ENCODE peak calls at places on chromosomes 7 and 10, in five cellular contexts. One of them, this sample, is unnamed.

GRCh38 chr7:6480323-6480660 is 32.5 kb upstream of the DAGLB start:
- DNase-seq in activated CD4-positive, alpha-beta T cell treated with anti-CD3 and anti-CD28 coated beads for 4 hours: no peak
- DNase-seq in activated T-cell treated with anti-CD3 and anti-CD28 coated beads for 1 hour: no peak
- DNase-seq in NCI-H460: no peak
- DNase-seq in GM19239: no peak
- DNase-seq in this sample: no peak

GRCh38 chr10:132541129-132541528 is 3.5 kb downstream of the INPP5A start:
- DNase-seq in activated CD4-positive, alpha-beta T cell treated with anti-CD3 and anti-CD28 coated beads for 4 hours: no peak
- DNase-seq in GM19239: no peak
- DNase-seq in NCI-H460: no peak
- DNase-seq in activated T-cell treated with anti-CD3 and anti-CD28 coated beads for 1 hour: no peak
- DNase-seq in this sample: no peak

GRCh38 chr7:15012135-15012534 is 109.6 kb upstream of the DGKB start:
- DNase-seq in NCI-H460: no peak
- DNase-seq in activated T-cell treated with anti-CD3 and anti-CD28 coated beads for 1 hour: no peak
- DNase-seq in GM19239: no peak
- DNase-seq in activated CD4-positive, alpha-beta T cell treated with anti-CD3 and anti-CD28 coated beads for 4 hours: no peak
- DNase-seq in this sample: no peak

GRCh38 chr10:79022565-79023488 is 45.9 kb upstream of the ZMIZ1 start:
- DNase-seq in GM19239: no peak
- DNase-seq in NCI-H460: no peak
- DNase-seq in activated CD4-positive, alpha-beta T cell treated with anti-CD3 and anti-CD28 coated beads for 4 hours: no peak
- DNase-seq in activated T-cell treated with anti-CD3 and anti-CD28 coated beads for 1 hour: no peak
- DNase-seq in this sample: peak

GRCh38 chr10:97328646-97329453 is 5.7 kb downstream of the FRAT2 start:
- DNase-seq in GM19239: no peak
- DNase-seq in activated T-cell treated with anti-CD3 and anti-CD28 coated beads for 1 hour: no peak
- DNase-seq in NCI-H460: no peak
- DNase-seq in activated CD4-positive, alpha-beta T cell treated with anti-CD3 and anti-CD28 coated beads for 4 hours: no peak
- DNase-seq in this sample: peak

GRCh38 chr7:139995034-139995915 is 67.5 kb downstream of the PARP12 start:
- DNase-seq in NCI-H460: peak
- DNase-seq in GM19239: no peak
- DNase-seq in activated CD4-positive, alpha-beta T cell treated with anti-CD3 and anti-CD28 coated beads for 4 hours: no peak
- DNase-seq in activated T-cell treated with anti-CD3 and anti-CD28 coated beads for 1 hour: no peak
- DNase-seq in this sample: no peak

GRCh38 chr10:79454259-79454658 is 8.8 kb upstream of the ZCCHC24 start:
- DNase-seq in GM19239: no peak
- DNase-seq in activated T-cell treated with anti-CD3 and anti-CD28 coated beads for 1 hour: no peak
- DNase-seq in activated CD4-positive, alpha-beta T cell treated with anti-CD3 and anti-CD28 coated beads for 4 hours: no peak
- DNase-seq in NCI-H460: no peak
- DNase-seq in this sample: no peak

GRCh38 chr7:44162179-44162578 is 21.0 kb upstream of the MYL7 start:
- DNase-seq in NCI-H460: no peak
- DNase-seq in activated T-cell treated with anti-CD3 and anti-CD28 coated beads for 1 hour: no peak
- DNase-seq in activated CD4-positive, alpha-beta T cell treated with anti-CD3 and anti-CD28 coated beads for 4 hours: no peak
- DNase-seq in GM19239: no peak
- DNase-seq in this sample: no peak